ENCODE peak calls at places on chromosomes 3 and 15, in four cellular contexts. C is nucleus accumbens, S is amniotic stem cell, K is NCI-H1417 treated with DMSO at 0.1 percent for 48 hours. P is an unnamed sample.
A peak's percentile ranks its signal among the peaks of the same experiment; 100 is the strongest.

GRCh38 chr3:171049831-171050444 is 23.4 kb upstream of the SLC2A2 start:
- DNase-seq in K (no peak), C (peak; percentile 9), S (peak; percentile 62), P (peak; percentile 70)

GRCh38 chr15:62758126-62758951 is 284.2 kb upstream of the TPM1 start:
- DNase-seq in K (no peak), S (peak; percentile 37), C (peak; percentile 33), P (no peak)

GRCh38 chr15:70508561-70509281 is 254.6 kb downstream of the UACA start:
- DNase-seq in K (no peak), S (peak; percentile 69), C (no peak), P (no peak)

GRCh38 chr3:29329986-29330514 is 49.2 kb downstream of the RBMS3 start:
- DNase-seq in C (no peak), S (no peak), K (no peak), P (no peak)

GRCh38 chr15:39924437-39924836 is 4.4 kb upstream of the GPR176 start:
- DNase-seq in K (no peak), C (no peak), S (no peak), P (no peak)

GRCh38 chr3:143124683-143125520 is 5.3 kb downstream of the CHST2 start:
- DNase-seq in C (no peak), S (no peak), K (peak; percentile 61), P (no peak)

GRCh38 chr3:188432826-188433525 is 279.0 kb downstream of the LPP start:
- DNase-seq in C (no peak), S (no peak), K (no peak), P (no peak)

GRCh38 chr3:184556502-184557347 is 4.9 kb upstream of the EPHB3 start:
- DNase-seq in K (no peak), C (no peak), S (no peak), P (no peak)

GRCh38 chr3:23004971-23005370 is 198.2 kb upstream of the UBE2E2 start:
- DNase-seq in K (no peak), C (no peak), S (peak; percentile 45), P (no peak)

GRCh38 chr3:69838217-69838616 is 99.0 kb downstream of the MITF start:
- DNase-seq in K (no peak), C (no peak), S (peak; percentile 39), P (no peak)

GRCh38 chr15:79815468-79815867 is 81.3 kb downstream of the MTHFS start:
- DNase-seq in K (no peak), C (no peak), S (no peak), P (no peak)

GRCh38 chr3:10683106-10683505 is 132.9 kb upstream of the SLC6A11 start:
- DNase-seq in S (no peak), K (no peak), C (no peak), P (no peak)

GRCh38 chr15:51758645-51759044 is 7.2 kb downstream of the TMOD2 start:
- DNase-seq in C (peak; percentile 38), S (no peak), K (no peak), P (no peak)

GRCh38 chr15:62606376-62607164 is 436.0 kb upstream of the TPM1 start:
- DNase-seq in K (no peak), S (peak; percentile 87), C (no peak), P (no peak)

GRCh38 chr3:188315563-188315962 is 161.6 kb downstream of the LPP start:
- DNase-seq in K (no peak), S (no peak), C (no peak), P (no peak)

GRCh38 chr3:43691120-43692002 is 623 bp downstream of the ABHD5 start:
- DNase-seq in S (no peak), C (peak; percentile 14), K (no peak), P (peak; percentile 74)

GRCh38 chr3:156579427-156579851 is 24.5 kb upstream of the SSR3 start:
- DNase-seq in K (no peak), S (no peak), C (no peak), P (no peak)

GRCh38 chr15:40459391-40460015 is 11.3 kb upstream of the CHST14 start:
- DNase-seq in S (no peak), C (no peak), K (no peak), P (no peak)

GRCh38 chr3:48423241-48423882 is 6.5 kb downstream of the PLXNB1 start:
- DNase-seq in S (no peak), K (no peak), C (peak; percentile 27), P (no peak)

GRCh38 chr3:113736548-113737089 is 9.4 kb downstream of the NAA50 start:
- DNase-seq in C (no peak), K (peak; percentile 2), S (peak; percentile 18), P (no peak)

GRCh38 chr3:139202226-139202958 is 141.4 kb upstream of the MRPS22 start:
- DNase-seq in C (no peak), S (no peak), K (no peak), P (no peak)

GRCh38 chr15:38128389-38128788 is 124.2 kb upstream of the SPRED1 start:
- DNase-seq in K (no peak), C (no peak), S (no peak), P (no peak)

GRCh38 chr3:119700269-119700919 is 2.4 kb upstream of the CFAP91 start:
- DNase-seq in C (no peak), S (no peak), K (no peak), P (no peak)

GRCh38 chr15:74129411-74130088 is 836 bp upstream of the ISLR2 start:
- DNase-seq in C (peak; percentile 35), K (no peak), S (no peak), P (no peak)

GRCh38 chr3:41961061-41961749 is 698 bp downstream of the ULK4 start:
- DNase-seq in C (peak; percentile 46), K (no peak), S (peak; percentile 41), P (peak; percentile 74)

GRCh38 chr3:15273214-15273613 is 59.2 kb downstream of the SH3BP5 start:
- DNase-seq in C (no peak), K (no peak), S (no peak), P (no peak)

GRCh38 chr15:86553116-86553515 is 473.4 kb downstream of the AGBL1 start:
- DNase-seq in C (no peak), K (no peak), S (no peak), P (no peak)

GRCh38 chr3:55579499-55579898 is 92.4 kb upstream of the WNT5A start:
- DNase-seq in S (no peak), C (no peak), K (no peak), P (no peak)

GRCh38 chr15:75727851-75728715 is 15.4 kb upstream of the CSPG4 start:
- DNase-seq in K (no peak), C (peak; percentile 61), S (no peak), P (no peak)

GRCh38 chr15:86082619-86083377 is 3.1 kb downstream of the AGBL1 start:
- DNase-seq in K (no peak), S (no peak), C (peak; percentile 22), P (no peak)

GRCh38 chr15:81895723-81896122 is 150.1 kb downstream of the MEX3B start:
- DNase-seq in C (no peak), S (no peak), K (no peak), P (no peak)

GRCh38 chr3:164620423-164620822 is 457.9 kb downstream of the SI start:
- DNase-seq in K (no peak), C (no peak), S (no peak), P (no peak)

GRCh38 chr15:74174216-74174965 is 881 bp downstream of the ISLR start:
- DNase-seq in C (no peak), S (no peak), K (no peak), P (no peak)

GRCh38 chr15:57048930-57049550 is 130.6 kb downstream of the TCF12 start:
- DNase-seq in K (no peak), S (peak; percentile 9), C (no peak), P (no peak)

GRCh38 chr15:100780208-100780800 is 99.3 kb upstream of the ALDH1A3 start:
- DNase-seq in C (no peak), S (no peak), K (no peak), P (peak; percentile 58)

GRCh38 chr3:156211583-156211982 is 91.2 kb downstream of the KCNAB1 start:
- DNase-seq in K (no peak), S (no peak), C (no peak), P (no peak)

GRCh38 chr3:57597973-57598351 is 818 bp upstream of the ARF4 start:
- DNase-seq in S (no peak), K (no peak), C (no peak), P (no peak)

P was measured in type B pancreatic cell.